ENCODE peak calls at places on chromosomes 6 and 20, in six cellular contexts. I is ovary, M is left cardiac atrium, Z is AG08395, F is LoVo, S is WTC11. H is an unnamed sample.

GRCh38 chr6:147161974-147162495 is 42.2 kb upstream of the STXBP5 start:
- DNase-seq in I (no peak), M (no peak), Z (no peak), F (peak; percentile 22), S (no peak), H (no peak)

GRCh38 chr6:135209803-135210202 is 28.7 kb downstream of the MYB start:
- DNase-seq in I (no peak), M (no peak), Z (no peak), F (no peak), S (no peak), H (no peak)

GRCh38 chr6:165556116-165556843 is 106.8 kb downstream of the PDE10A start:
- DNase-seq in I (no peak), M (no peak), Z (no peak), F (peak; percentile 19), S (no peak), H (no peak)

GRCh38 chr20:17501701-17502100 is 29.5 kb downstream of the BFSP1 start:
- DNase-seq in I (no peak), M (no peak), Z (no peak), F (no peak), S (no peak), H (no peak)

GRCh38 chr6:10847684-10848083 is 9.3 kb upstream of the MAK start:
- DNase-seq in I (no peak), M (no peak), Z (no peak), F (no peak), S (no peak), H (no peak)

GRCh38 chr6:88867841-88868558 is 95.4 kb downstream of the RNGTT start:
- DNase-seq in I (no peak), M (no peak), Z (peak; percentile 5), F (no peak), S (no peak), H (no peak)

GRCh38 chr6:130037207-130037811 is 18.9 kb downstream of the L3MBTL3 start:
- DNase-seq in I (no peak), M (no peak), Z (no peak), F (peak; percentile 24), S (no peak), H (no peak)

GRCh38 chr20:18527836-18528235 is 20.1 kb downstream of the SEC23B start:
- DNase-seq in I (no peak), M (no peak), Z (peak; percentile 79), F (no peak), S (no peak), H (no peak)

GRCh38 chr6:169340395-169340794 is 86.7 kb upstream of the THBS2 start:
- DNase-seq in I (no peak), M (no peak), Z (peak; percentile 44), F (peak; percentile 58), S (no peak), H (no peak)

GRCh38 chr6:150539568-150539967 is 60.1 kb upstream of the PLEKHG1 start:
- DNase-seq in I (no peak), M (no peak), Z (no peak), F (no peak), S (no peak), H (no peak)

GRCh38 chr6:84779380-84779779 is 15.0 kb upstream of the TBX18 start:
- DNase-seq in I (no peak), M (no peak), Z (peak; percentile 11), F (no peak), S (no peak), H (no peak)

GRCh38 chr6:39493174-39493573 is 170.7 kb upstream of the KCNK16 start:
- DNase-seq in I (no peak), M (no peak), Z (peak; percentile 35), F (no peak), S (no peak), H (no peak)

GRCh38 chr6:127634178-127634577 is 57.2 kb downstream of the C6orf58 start:
- DNase-seq in I (no peak), M (no peak), Z (no peak), F (no peak), S (no peak), H (no peak)

GRCh38 chr6:125486881-125487280 is 185.1 kb upstream of the HDDC2 start:
- DNase-seq in I (no peak), M (no peak), Z (no peak), F (no peak), S (no peak), H (no peak)

GRCh38 chr6:79601020-79601609 is 30.0 kb upstream of the SH3BGRL2 start:
- DNase-seq in I (no peak), M (no peak), Z (no peak), F (peak; percentile 78), S (no peak), H (no peak)

GRCh38 chr20:4384961-4385360 is 336.7 kb upstream of the PRND start:
- DNase-seq in I (no peak), M (no peak), Z (no peak), F (no peak), S (no peak), H (no peak)

GRCh38 chr6:156378853-156379252 is 398.3 kb upstream of the ARID1B start:
- DNase-seq in I (no peak), M (no peak), Z (no peak), F (no peak), S (no peak), H (no peak)

GRCh38 chr20:50995506-50995905 is 27.4 kb downstream of the KCNG1 start:
- DNase-seq in I (no peak), M (no peak), Z (peak; percentile 35), F (no peak), S (no peak), H (no peak)

GRCh38 chr20:58855506-58856314 is 3.2 kb downstream of the GNAS start:
- DNase-seq in I (no peak), M (no peak), Z (no peak), F (no peak), S (no peak), H (no peak)

GRCh38 chr20:12928755-12929401 is 79.9 kb upstream of the SPTLC3 start:
- DNase-seq in I (no peak), M (no peak), Z (peak; percentile 62), F (peak; percentile 20), S (no peak), H (no peak)

GRCh38 chr6:124960757-124961467 is 1.3 kb upstream of the RNF217 start:
- DNase-seq in I (no peak), M (no peak), Z (no peak), F (no peak), S (no peak), H (no peak)

GRCh38 chr6:2116496-2116895 is 128.9 kb downstream of the GMDS start:
- DNase-seq in I (no peak), M (no peak), Z (no peak), F (no peak), S (no peak), H (no peak)

GRCh38 chr6:79277109-79277508 is 42.6 kb upstream of the HMGN3 start:
- DNase-seq in I (no peak), M (no peak), Z (peak; percentile 44), F (no peak), S (no peak), H (no peak)

GRCh38 chr6:98894810-98895209 is 52.9 kb downstream of the FBXL4 start:
- DNase-seq in I (no peak), M (no peak), Z (no peak), F (no peak), S (no peak), H (no peak)

GRCh38 chr20:50110141-50111047 is 2.6 kb downstream of the UBE2V1 start:
- DNase-seq in I (no peak), M (no peak), Z (no peak), F (peak; percentile 12), S (no peak), H (no peak)

GRCh38 chr6:30685157-30685976 is 1.1 kb downstream of the PPP1R18 start:
- DNase-seq in I (no peak), M (peak; percentile 45), Z (no peak), F (no peak), S (no peak), H (no peak)

GRCh38 chr20:38052870-38053269 is 19.3 kb downstream of the RPRD1B start:
- DNase-seq in I (no peak), M (no peak), Z (no peak), F (no peak), S (no peak), H (no peak)

GRCh38 chr6:5645275-5645674 is 361.4 kb downstream of the NRN1 start:
- DNase-seq in I (no peak), M (no peak), Z (no peak), F (no peak), S (no peak), H (no peak)

GRCh38 chr6:35197196-35197595 is 16.6 kb upstream of the SCUBE3 start:
- DNase-seq in I (no peak), M (no peak), Z (no peak), F (no peak), S (no peak), H (no peak)

GRCh38 chr6:71486466-71486865 is 197.9 kb downstream of the OGFRL1 start:
- DNase-seq in I (no peak), M (no peak), Z (no peak), F (no peak), S (no peak), H (no peak)

GRCh38 chr6:127367023-127367375 is 23.6 kb upstream of the ECHDC1 start:
- DNase-seq in I (no peak), M (no peak), Z (no peak), F (no peak), S (no peak), H (no peak)

GRCh38 chr6:31143148-31143547 is 4.3 kb upstream of the PSORS1C2 start:
- DNase-seq in I (peak; percentile 59), M (peak; percentile 81), Z (peak; percentile 50), F (no peak), S (no peak), H (no peak)

GRCh38 chr6:72954736-72955135 is 270.6 kb downstream of the KHDC1L start:
- DNase-seq in I (no peak), M (no peak), Z (no peak), F (no peak), S (no peak), H (no peak)

H was measured in iPS DF 6.9.